ENCODE peak calls at places on chromosomes 5 and 9, in six cellular contexts. Y, Z, G, X, C and P are unnamed samples.

GRCh38 chr5:113214026-113214425 is 220.8 kb downstream of the TSSK1B start:
- DNase-seq in C (no peak), Y (no peak), X (no peak), Z (no peak), G (no peak), P (no peak)

GRCh38 chr9:35826071-35826701 is 2.3 kb downstream of the FAM221B start:
- DNase-seq in X (peak; percentile 39), Y (no peak), G (peak; percentile 77), C (peak; percentile 45), Z (no peak), P (peak; percentile 41)

GRCh38 chr5:132771559-132771998 is 5.5 kb downstream of the SEPTIN8 start:
- DNase-seq in Y (peak; percentile 81), X (peak; percentile 81), Z (peak; percentile 4), C (no peak), G (peak; percentile 43), P (peak; percentile 40)

GRCh38 chr5:169421677-169422076 is 120.7 kb upstream of the SLIT3 start:
- DNase-seq in G (peak; percentile 66), Y (no peak), C (no peak), Z (no peak), X (no peak), P (no peak)

GRCh38 chr5:128681096-128681495 is 143.1 kb upstream of the FBN2 start:
- DNase-seq in X (no peak), C (no peak), Z (no peak), Y (no peak), G (no peak), P (no peak)

GRCh38 chr5:179243333-179243732 is 101.9 kb downstream of the ADAMTS2 start:
- DNase-seq in Y (no peak), C (no peak), X (peak; percentile 40), G (peak; percentile 86), Z (peak; percentile 21), P (no peak)

GRCh38 chr5:175212203-175212602 is 231.8 kb downstream of the DRD1 start:
- DNase-seq in X (no peak), Y (no peak), Z (no peak), G (no peak), C (no peak), P (no peak)

GRCh38 chr5:137753227-137753985 is 757 bp downstream of the HNRNPA0 start:
- DNase-seq in C (peak; percentile 49), Y (peak; percentile 88), Z (no peak), X (peak; percentile 80), G (peak; percentile 64), P (peak; percentile 35)

GRCh38 chr5:57332350-57332749 is 150.3 kb downstream of the ACTBL2 start:
- DNase-seq in X (no peak), Y (no peak), C (no peak), G (peak; percentile 29), Z (peak; percentile 60), P (no peak)

GRCh38 chr9:38018964-38019602 is 49.9 kb downstream of the SHB start:
- DNase-seq in X (peak; percentile 82), Z (peak; percentile 49), G (peak; percentile 95), C (peak; percentile 73), Y (no peak), P (peak; percentile 73)

GRCh38 chr9:108163321-108164005 is 673.9 kb upstream of the KLF4 start:
- DNase-seq in Y (no peak), C (no peak), Z (no peak), X (no peak), G (peak; percentile 80), P (peak; percentile 86)

GRCh38 chr5:179223961-179224360 is 121.3 kb downstream of the ADAMTS2 start:
- DNase-seq in X (peak; percentile 51), Z (no peak), Y (no peak), G (no peak), C (no peak), P (no peak)

GRCh38 chr5:1058549-1058945 is 49.9 kb downstream of the NKD2 start:
- DNase-seq in Y (no peak), Z (no peak), G (no peak), C (no peak), X (no peak), P (no peak)

GRCh38 chr5:153400931-153401330 is 89.5 kb upstream of the GRIA1 start:
- DNase-seq in Z (no peak), C (no peak), X (no peak), G (peak; percentile 78), Y (no peak), P (no peak)

GRCh38 chr5:111680737-111681413 is 76.1 kb downstream of the NREP start:
- DNase-seq in G (peak; percentile 93), Y (no peak), X (peak; percentile 88), Z (peak; percentile 89), C (peak; percentile 74), P (peak; percentile 82)

GRCh38 chr9:101399641-101399965 is 952 bp downstream of the ZNF189 start:
- DNase-seq in C (no peak), Y (no peak), X (no peak), G (no peak), Z (no peak), P (no peak)

GRCh38 chr5:154221371-154221896 is 30.9 kb downstream of the GALNT10 start:
- DNase-seq in Z (peak; percentile 51), G (peak; percentile 90), X (no peak), Y (no peak), C (no peak), P (peak; percentile 68)

GRCh38 chr9:109411818-109412352 is 86.2 kb downstream of the PTPN3 start:
- DNase-seq in G (peak; percentile 70), C (no peak), Z (peak; percentile 16), Y (no peak), X (no peak), P (no peak)

GRCh38 chr9:128882677-128883590 is 1.0 kb downstream of the LRRC8A start:
- DNase-seq in Y (peak; percentile 81), X (no peak), G (peak; percentile 42), Z (no peak), C (no peak), P (peak; percentile 22)

GRCh38 chr5:16713386-16713928 is 96.7 kb upstream of the RETREG1 start:
- DNase-seq in Y (no peak), Z (no peak), C (no peak), X (no peak), G (peak; percentile 80), P (no peak)

GRCh38 chr5:126002222-126002897 is 420.8 kb upstream of the GRAMD2B start:
- DNase-seq in G (peak; percentile 86), Z (peak; percentile 44), Y (peak; percentile 81), X (no peak), C (peak; percentile 68), P (peak; percentile 94)

GRCh38 chr9:127854169-127854833 is at the start of gene ENG:
- DNase-seq in Z (no peak), X (peak; percentile 90), Y (peak; percentile 93), G (peak; percentile 80), C (peak; percentile 54), P (peak; percentile 89)

GRCh38 chr9:84669293-84670105 is at the start of gene NTRK2:
- DNase-seq in Z (no peak), X (no peak), Y (peak; percentile 88), C (no peak), G (peak; percentile 62), P (peak; percentile 23)

GRCh38 chr5:54013556-54014157 is 296.7 kb downstream of the ARL15 start:
- DNase-seq in Y (no peak), X (no peak), C (no peak), G (peak; percentile 95), Z (peak; percentile 52), P (peak; percentile 66)

GRCh38 chr5:39138892-39139291 is 64.7 kb upstream of the RICTOR start:
- DNase-seq in Z (peak; percentile 3), Y (no peak), G (peak; percentile 91), C (no peak), X (no peak), P (no peak)

GRCh38 chr5:108206707-108207106 is 175.2 kb downstream of the FBXL17 start:
- DNase-seq in Y (no peak), X (no peak), G (no peak), Z (no peak), C (no peak), P (no peak)

GRCh38 chr9:137461663-137462395 is 2.7 kb upstream of the NSMF start:
- DNase-seq in C (peak; percentile 66), Y (peak; percentile 86), X (peak; percentile 73), G (no peak), Z (no peak), P (no peak)

GRCh38 chr5:127871448-127872153 is 168.4 kb downstream of the CCDC192 start:
- DNase-seq in Y (no peak), C (no peak), Z (no peak), G (peak; percentile 65), X (no peak), P (peak; percentile 40)

GRCh38 chr5:133050500-133050899 is 1.3 kb upstream of the HSPA4 start:
- DNase-seq in X (no peak), Y (no peak), G (no peak), C (no peak), Z (no peak), P (no peak)

GRCh38 chr9:15191358-15191757 is 115.7 kb downstream of the TTC39B start:
- DNase-seq in C (no peak), G (no peak), X (no peak), Z (no peak), Y (no peak), P (no peak)

GRCh38 chr5:115507682-115508081 is 36.9 kb downstream of the FEM1C start:
- DNase-seq in Y (no peak), G (peak; percentile 85), C (no peak), Z (no peak), X (no peak), P (no peak)

GRCh38 chr5:181058786-181059296 is 18.8 kb downstream of the BTNL9 start:
- DNase-seq in G (no peak), Z (no peak), X (no peak), Y (no peak), C (no peak), P (no peak)
- H3K27me3 ChIP-seq in G (peaks cover 82% of the 10 kb centered on the region), Z (peaks cover 52% of the 10 kb centered on the region), X (peaks cover 60% of the 10 kb centered on the region), Y (no peaks in the 10 kb centered on the region), C (peaks cover 8% of the 10 kb centered on the region), P (peaks cover 50% of the 10 kb centered on the region)

DNA sequence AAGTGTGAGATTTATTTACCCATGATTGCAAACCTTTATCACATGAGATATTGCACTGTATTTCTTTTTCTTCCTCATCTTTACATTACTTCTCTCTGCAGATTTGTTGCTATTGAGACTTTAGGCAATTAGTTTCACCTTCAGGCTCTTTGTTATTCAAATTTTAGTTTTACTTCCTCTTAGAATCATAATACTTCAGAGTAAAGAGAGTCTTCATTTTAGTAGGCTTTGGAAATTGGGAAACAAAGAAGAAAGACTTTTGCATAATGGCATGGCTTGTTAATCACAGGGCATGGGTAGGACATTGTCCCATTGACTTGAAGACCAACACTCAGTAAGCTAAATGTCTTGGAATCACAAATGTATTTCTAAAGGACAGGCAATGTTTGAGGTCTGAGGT is 1.2 kb upstream of the PCDHGA5 start:
- DNase-seq in X (no peak), C (no peak), Y (no peak), Z (no peak), G (no peak), P (no peak)
- H3K9me3 ChIP-seq in X (peaks cover 53% of the 10 kb centered on the region), C (peaks cover 97% of the 10 kb centered on the region), Y (peaks cover 42% of the 10 kb centered on the region), Z (peaks cover 61% of the 10 kb centered on the region), G (peaks cover 7% of the 10 kb centered on the region), P (peaks cover 31% of the 10 kb centered on the region)

GRCh38 chr5:2373631-2374030 is 377.8 kb downstream of the IRX2 start:
- DNase-seq in X (no peak), G (no peak), Z (no peak), Y (no peak), C (no peak), P (no peak)
- H3K4me3 ChIP-seq in X (no peak overlapping the region), G (no peak overlapping the region), Z (no peak overlapping the region), Y (no peak overlapping the region), C (no peak overlapping the region), P (no peak overlapping the region)

DNA sequence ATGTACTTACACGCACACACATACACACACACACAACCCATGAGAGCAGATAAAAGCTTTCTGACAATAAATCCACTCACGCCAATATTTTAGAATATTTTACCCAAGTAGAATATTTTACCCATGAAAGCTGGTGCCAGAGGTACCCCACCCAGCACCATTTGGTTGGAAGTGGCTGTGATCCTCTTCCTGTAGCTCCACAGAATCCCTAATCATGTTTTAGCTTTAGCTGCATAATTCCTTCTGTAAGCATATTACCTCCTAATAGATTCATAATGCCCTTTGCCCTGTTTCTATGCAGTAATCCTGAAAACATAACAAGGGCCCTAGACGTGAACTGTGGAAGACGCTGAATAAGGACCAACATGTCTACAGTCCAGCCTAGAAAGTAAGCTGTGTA is 98.0 kb downstream of the USP20 start:
- DNase-seq in X (no peak), G (no peak), C (no peak), Y (no peak), Z (no peak), P (no peak)
- H3K27me3 ChIP-seq in X (no peaks in the 10 kb centered on the region), G (no peaks in the 10 kb centered on the region), C (no peaks in the 10 kb centered on the region), Y (no peaks in the 10 kb centered on the region), Z (no peaks in the 10 kb centered on the region), P (no peaks in the 10 kb centered on the region)